ENCODE peak calls at places on chromosomes 6 and 20, in six cellular contexts. W is HEK293T, O is fibroblast of the aortic adventitia, U is mucosa of gallbladder, A is Caco-2, Y is iris pigment epithelial cell. J is an unnamed sample.

GRCh38 chr6:112835078-112835477 is 487.9 kb downstream of the RFPL4B start:
- DNase-seq in W (no peak), O (no peak), U (no peak), A (no peak), Y (no peak), J (no peak)

GRCh38 chr20:47677314-47678129 is 107.8 kb downstream of the SULF2 start:
- DNase-seq in W (peak), O (no peak), U (peak), A (peak), Y (peak), J (peak)

GRCh38 chr20:48787861-48788375 is 39.9 kb downstream of the PREX1 start:
- DNase-seq in W (no peak), O (peak), U (no peak), A (no peak), Y (peak), J (no peak)

GRCh38 chr6:155949256-155949655 is 493.6 kb upstream of the NOX3 start:
- DNase-seq in W (no peak), O (no peak), U (no peak), A (no peak), Y (no peak), J (no peak)

GRCh38 chr20:38473353-38473795 is 731 bp downstream of the RALGAPB start:
- DNase-seq in W (peak), O (peak), U (no peak), A (no peak), Y (peak), J (no peak)

GRCh38 chr6:44056392-44057237 is 70.6 kb downstream of the MRPL14 start:
- DNase-seq in W (no peak), O (peak), U (peak), A (no peak), Y (peak), J (no peak)

GRCh38 chr6:132812756-132813172 is 1.6 kb upstream of the RPS12 start:
- DNase-seq in W (no peak), O (no peak), U (no peak), A (no peak), Y (peak), J (no peak)

GRCh38 chr20:4949833-4950178 is 51.5 kb downstream of the SLC23A2 start:
- DNase-seq in W (peak), O (peak), U (no peak), A (no peak), Y (peak), J (no peak)

GRCh38 chr20:31572701-31573554 is 32.2 kb upstream of the ID1 start:
- DNase-seq in W (peak), O (peak), U (peak), A (peak), Y (peak), J (peak)

GRCh38 chr6:18260448-18261106 is 3.8 kb downstream of the DEK start:
- DNase-seq in W (no peak), O (peak), U (no peak), A (no peak), Y (peak), J (no peak)

GRCh38 chr6:43246301-43247114 is 3.2 kb downstream of the TTBK1 start:
- DNase-seq in W (peak), O (no peak), U (peak), A (no peak), Y (no peak), J (peak)

GRCh38 chr6:153101461-153101860 is 29.6 kb downstream of the RGS17 start:
- DNase-seq in W (no peak), O (no peak), U (no peak), A (no peak), Y (no peak), J (no peak)

GRCh38 chr6:44001318-44001868 is 125.9 kb downstream of the MRPL14 start:
- DNase-seq in W (peak), O (no peak), U (peak), A (peak), Y (peak), J (no peak)

GRCh38 chr6:40999498-41000070 is 39.4 kb downstream of the UNC5CL start:
- DNase-seq in W (peak), O (peak), U (peak), A (peak), Y (peak), J (no peak)

GRCh38 chr6:31956796-31957195 is 2.0 kb downstream of the NELFE start:
- DNase-seq in W (no peak), O (no peak), U (no peak), A (no peak), Y (no peak), J (no peak)

GRCh38 chr6:106132153-106132698 is 46.1 kb downstream of the PRDM1 start:
- DNase-seq in W (no peak), O (no peak), U (no peak), A (no peak), Y (no peak), J (no peak)

GRCh38 chr6:9487128-9487527 is 927.7 kb downstream of the TFAP2A start:
- DNase-seq in W (no peak), O (no peak), U (no peak), A (no peak), Y (peak), J (no peak)

GRCh38 chr6:104606361-104606760 is 253.4 kb downstream of the HACE1 start:
- DNase-seq in W (no peak), O (no peak), U (no peak), A (no peak), Y (no peak), J (peak)

GRCh38 chr20:10635476-10636208 is 38.2 kb downstream of the JAG1 start:
- DNase-seq in W (no peak), O (no peak), U (no peak), A (no peak), Y (peak), J (no peak)

GRCh38 chr6:100464910-100465700 is at the start of gene SIM1:
- DNase-seq in W (peak), O (no peak), U (no peak), A (no peak), Y (peak), J (peak)

GRCh38 chr20:54221996-54222890 is 14.4 kb downstream of the PFDN4 start:
- DNase-seq in W (no peak), O (peak), U (peak), A (no peak), Y (no peak), J (no peak)

GRCh38 chr6:21263531-21264287 is 329.8 kb upstream of the SOX4 start:
- DNase-seq in W (peak), O (no peak), U (no peak), A (no peak), Y (peak), J (no peak)

GRCh38 chr6:18209539-18210197 is 54.4 kb downstream of the KDM1B start:
- DNase-seq in W (no peak), O (no peak), U (no peak), A (no peak), Y (no peak), J (no peak)

GRCh38 chr6:35089216-35089934 is 51.8 kb downstream of the TCP11 start:
- DNase-seq in W (no peak), O (no peak), U (no peak), A (no peak), Y (no peak), J (no peak)

GRCh38 chr6:107812370-107812769 is 11.7 kb downstream of the SCML4 start:
- DNase-seq in W (no peak), O (no peak), U (no peak), A (no peak), Y (no peak), J (no peak)

GRCh38 chr6:15763364-15763763 is 100.5 kb upstream of the DTNBP1 start:
- DNase-seq in W (no peak), O (no peak), U (no peak), A (no peak), Y (peak), J (no peak)

GRCh38 chr20:42366626-42367025 is 748.4 kb upstream of the CHD6 start:
- DNase-seq in W (no peak), O (no peak), U (no peak), A (no peak), Y (no peak), J (peak)

GRCh38 chr6:75815756-75816155 is 66.7 kb downstream of the MYO6 start:
- DNase-seq in W (no peak), O (no peak), U (no peak), A (no peak), Y (no peak), J (no peak)

GRCh38 chr6:90860822-90861601 is 274.1 kb upstream of the MAP3K7 start:
- DNase-seq in W (peak), O (no peak), U (no peak), A (no peak), Y (peak), J (no peak)